ENCODE peak calls at places on chromosome 1, in seven cellular contexts. M, X, A, B, S, I and D are unnamed samples.

GRCh38 chr1:1240822-1241587 is 5.5 kb downstream of the C1QTNF12 start:
- DNase-seq in B (no peak), S (no peak), A (peak), I (no peak), M (no peak), X (no peak), D (no peak)

GRCh38 chr1:90704817-90705216 is 12.3 kb downstream of the BARHL2 start:
- DNase-seq in S (no peak), I (no peak), M (no peak), B (no peak), A (no peak), X (no peak), D (no peak)

GRCh38 chr1:162250004-162250730 is 126.5 kb downstream of the SPATA46 start:
- DNase-seq in A (no peak), S (no peak), B (no peak), X (no peak), I (no peak), M (no peak), D (no peak)

GRCh38 chr1:90142697-90143096 is 147.8 kb downstream of the ZNF326 start:
- DNase-seq in X (no peak), S (no peak), A (no peak), I (no peak), M (no peak), B (no peak), D (no peak)

GRCh38 chr1:164723296-164723731 is 164.3 kb downstream of the PBX1 start:
- DNase-seq in M (no peak), I (no peak), S (no peak), B (peak), X (no peak), A (no peak), D (no peak)

GRCh38 chr1:39081266-39082139 is 55.4 kb downstream of the NDUFS5 start:
- DNase-seq in M (peak), A (peak), I (peak), S (peak), X (no peak), B (no peak), D (no peak)

GRCh38 chr1:6209661-6210605 is 4.0 kb downstream of the RNF207 start:
- DNase-seq in S (no peak), A (no peak), I (peak), X (no peak), B (no peak), M (no peak), D (no peak)

GRCh38 chr1:23356451-23356850 is 12.4 kb upstream of the HNRNPR start:
- DNase-seq in B (no peak), A (no peak), M (no peak), I (no peak), S (peak), X (no peak), D (no peak)

GRCh38 chr1:9244501-9245229 is 10.1 kb downstream of the H6PD start:
- DNase-seq in A (no peak), B (no peak), I (peak), M (no peak), X (no peak), S (no peak), D (peak)

GRCh38 chr1:160646711-160647328 is at the start of gene SLAMF1:
- DNase-seq in X (no peak), S (no peak), M (no peak), A (no peak), B (no peak), I (peak), D (peak)

GRCh38 chr1:87501738-87502137 is 173.1 kb downstream of the LMO4 start:
- DNase-seq in S (no peak), B (no peak), M (no peak), I (no peak), X (no peak), A (no peak), D (no peak)

GRCh38 chr1:70353038-70353437 is 1.5 kb downstream of the ANKRD13C start:
- DNase-seq in M (no peak), B (no peak), S (no peak), I (no peak), A (no peak), X (no peak), D (no peak)

GRCh38 chr1:156344409-156344808 is 6.1 kb downstream of the TSACC start:
- DNase-seq in B (no peak), S (no peak), A (no peak), X (no peak), M (no peak), I (peak), D (no peak)

GRCh38 chr1:39926343-39926769 is 24.6 kb upstream of the MYCL start:
- DNase-seq in A (peak), B (peak), X (no peak), S (no peak), M (no peak), I (peak), D (peak)

GRCh38 chr1:36450919-36451305 is 661 bp upstream of the OSCP1 start:
- DNase-seq in S (no peak), B (no peak), X (no peak), A (no peak), M (no peak), I (no peak), D (no peak)

GRCh38 chr1:246794261-246795093 is 70.3 kb downstream of the SCCPDH start:
- DNase-seq in S (no peak), I (no peak), M (no peak), A (peak), B (no peak), X (no peak), D (peak)

GRCh38 chr1:68198752-68199151 is 33.6 kb downstream of the WLS start:
- DNase-seq in I (no peak), X (no peak), A (peak), M (no peak), B (no peak), S (no peak), D (no peak)

GRCh38 chr1:81833722-81834121 is 33.0 kb downstream of the ADGRL2 start:
- DNase-seq in S (no peak), B (no peak), M (no peak), I (no peak), A (no peak), X (no peak), D (no peak)

GRCh38 chr1:116284819-116285390 is 88.1 kb upstream of the ATP1A1 start:
- DNase-seq in X (no peak), I (no peak), S (no peak), A (no peak), M (no peak), B (no peak), D (no peak)

GRCh38 chr1:28078680-28079626 is 9.5 kb downstream of the EYA3 start:
- DNase-seq in M (no peak), X (peak), A (peak), I (no peak), S (no peak), B (no peak), D (no peak)

GRCh38 chr1:220956861-220957605 is 77.8 kb downstream of the HLX start:
- DNase-seq in A (peak), B (no peak), M (no peak), I (peak), X (peak), S (no peak), D (peak)

GRCh38 chr1:77996734-77997133 is 8.0 kb upstream of the DNAJB4 start:
- DNase-seq in A (no peak), X (no peak), S (no peak), I (no peak), M (no peak), B (no peak), D (no peak)

GRCh38 chr1:15406911-15407559 is 2.7 kb upstream of the EFHD2 start:
- DNase-seq in X (peak), A (peak), I (no peak), B (no peak), M (no peak), S (no peak), D (no peak)

GRCh38 chr1:236148471-236148847 is 6.1 kb downstream of the GPR137B start:
- DNase-seq in S (no peak), X (no peak), A (no peak), B (no peak), M (no peak), I (no peak), D (no peak)

GRCh38 chr1:8463144-8463927 is 145.4 kb downstream of the SLC45A1 start:
- DNase-seq in A (peak), S (peak), I (peak), M (no peak), B (no peak), X (peak), D (peak)

GRCh38 chr1:22487781-22488180 is 36.1 kb downstream of the ZBTB40 start:
- DNase-seq in X (no peak), A (no peak), I (no peak), B (no peak), S (no peak), M (no peak), D (no peak)

GRCh38 chr1:93707956-93708355 is 26.3 kb upstream of the BCAR3 start:
- DNase-seq in S (no peak), M (no peak), X (no peak), A (no peak), I (peak), B (no peak), D (peak)

GRCh38 chr1:214027498-214027897 is 39.7 kb downstream of the PROX1 start:
- DNase-seq in X (no peak), I (no peak), S (no peak), B (no peak), M (no peak), A (no peak), D (no peak)

GRCh38 chr1:214739621-214740238 is 136.7 kb downstream of the CENPF start:
- DNase-seq in M (no peak), B (no peak), I (no peak), S (no peak), X (no peak), A (peak), D (no peak)

GRCh38 chr1:210654176-210654786 is 325.6 kb downstream of the HHAT start:
- DNase-seq in S (no peak), I (no peak), M (no peak), A (peak), B (no peak), X (no peak), D (no peak)

GRCh38 chr1:61746768-61747167 is 4.5 kb downstream of the PATJ start:
- DNase-seq in I (no peak), X (no peak), B (no peak), M (no peak), S (no peak), A (peak), D (no peak)

GRCh38 chr1:33390550-33390949 is 40.3 kb downstream of the PHC2 start:
- DNase-seq in M (no peak), B (no peak), A (peak), S (no peak), X (no peak), I (no peak), D (no peak)

GRCh38 chr1:111570781-111571181 is 48.8 kb upstream of the RAP1A start:
- DNase-seq in M (no peak), A (peak), B (no peak), S (no peak), I (peak), X (no peak), D (peak)